ENCODE peak calls at places on chromosomes 7 and 10, in six cellular contexts. M is HCT116, L is K562, T is NT2/D1, O is H1, E is HepG2. D is an unnamed sample.

GRCh38 chr10:101965075-101965765 is 90.8 kb downstream of the ARMH3 start:
- DNase-seq in M (no peak), L (no peak), T (no peak), O (no peak), E (peak; percentile 10), D (no peak)

GRCh38 chr10:77383861-77384553 is 253.6 kb downstream of the KCNMA1 start:
- DNase-seq in M (no peak), L (no peak), T (no peak), O (no peak), E (no peak), D (no peak)

GRCh38 chr10:89837173-89838001 is 136.0 kb downstream of the KIF20B start:
- DNase-seq in M (no peak), L (peak; percentile 13), T (no peak), O (no peak), E (no peak), D (no peak)

GRCh38 chr10:18400911-18401260 is 250.5 kb downstream of the NSUN6 start:
- DNase-seq in M (no peak), L (no peak), T (no peak), O (no peak), E (no peak), D (no peak)

GRCh38 chr10:16352146-16352545 is 84.7 kb upstream of the PTER start:
- DNase-seq in M (no peak), L (no peak), T (no peak), O (no peak), E (no peak), D (no peak)

GRCh38 chr7:124275411-124275810 is 242.5 kb upstream of the TMEM229A start:
- DNase-seq in M (no peak), L (no peak), T (peak; percentile 13), O (no peak), E (no peak), D (no peak)

GRCh38 chr10:34941471-34942357 is 126.6 kb upstream of the PARD3 start:
- DNase-seq in M (no peak), L (no peak), T (no peak), O (no peak), E (no peak), D (no peak)

GRCh38 chr10:61136151-61136550 is 192.2 kb upstream of the RHOBTB1 start:
- DNase-seq in M (no peak), L (no peak), T (no peak), O (no peak), E (peak; percentile 73), D (no peak)

GRCh38 chr7:66257481-66257880 is 52.3 kb downstream of the TPST1 start:
- DNase-seq in M (peak; percentile 28), L (no peak), T (no peak), O (no peak), E (no peak), D (no peak)

GRCh38 chr10:484441-484924 is 205.0 kb downstream of the DIP2C start:
- DNase-seq in M (no peak), L (no peak), T (no peak), O (no peak), E (no peak), D (no peak)

GRCh38 chr10:32125023-32125422 is 68.8 kb upstream of the KIF5B start:
- DNase-seq in M (no peak), L (no peak), T (no peak), O (no peak), E (peak; percentile 95), D (no peak)

GRCh38 chr10:80530251-80530650 is 7.5 kb upstream of the SH2D4B start:
- DNase-seq in M (peak; percentile 27), L (no peak), T (no peak), O (no peak), E (peak; percentile 40), D (no peak)

GRCh38 chr10:67602268-67602950 is 93.6 kb downstream of the CTNNA3 start:
- DNase-seq in M (peak; percentile 32), L (no peak), T (no peak), O (no peak), E (no peak), D (no peak)

GRCh38 chr7:12809476-12809875 is 122.0 kb downstream of the ARL4A start:
- DNase-seq in M (no peak), L (no peak), T (no peak), O (no peak), E (no peak), D (no peak)

GRCh38 chr10:101972761-101973160 is 83.2 kb downstream of the ARMH3 start:
- DNase-seq in M (no peak), L (no peak), T (no peak), O (no peak), E (no peak), D (no peak)

GRCh38 chr10:114426476-114426875 is 22.2 kb upstream of the AFAP1L2 start:
- DNase-seq in M (no peak), L (no peak), T (no peak), O (no peak), E (no peak), D (no peak)

GRCh38 chr10:43199684-43200537 is 61.7 kb downstream of the CSGALNACT2 start:
- DNase-seq in M (no peak), L (no peak), T (no peak), O (no peak), E (no peak), D (no peak)

GRCh38 chr10:88542522-88542921 is 40.6 kb downstream of the RNLS start:
- DNase-seq in M (no peak), L (no peak), T (no peak), O (no peak), E (no peak), D (no peak)

GRCh38 chr7:111164442-111164841 is 73.5 kb downstream of the LRRN3 start:
- DNase-seq in M (no peak), L (no peak), T (no peak), O (no peak), E (no peak), D (no peak)
- TF ChIP-seq ZNF274 in M (no peak), L (no peak), T (no peak), O (no peak), E (no peak), D (no peak)

DNA sequence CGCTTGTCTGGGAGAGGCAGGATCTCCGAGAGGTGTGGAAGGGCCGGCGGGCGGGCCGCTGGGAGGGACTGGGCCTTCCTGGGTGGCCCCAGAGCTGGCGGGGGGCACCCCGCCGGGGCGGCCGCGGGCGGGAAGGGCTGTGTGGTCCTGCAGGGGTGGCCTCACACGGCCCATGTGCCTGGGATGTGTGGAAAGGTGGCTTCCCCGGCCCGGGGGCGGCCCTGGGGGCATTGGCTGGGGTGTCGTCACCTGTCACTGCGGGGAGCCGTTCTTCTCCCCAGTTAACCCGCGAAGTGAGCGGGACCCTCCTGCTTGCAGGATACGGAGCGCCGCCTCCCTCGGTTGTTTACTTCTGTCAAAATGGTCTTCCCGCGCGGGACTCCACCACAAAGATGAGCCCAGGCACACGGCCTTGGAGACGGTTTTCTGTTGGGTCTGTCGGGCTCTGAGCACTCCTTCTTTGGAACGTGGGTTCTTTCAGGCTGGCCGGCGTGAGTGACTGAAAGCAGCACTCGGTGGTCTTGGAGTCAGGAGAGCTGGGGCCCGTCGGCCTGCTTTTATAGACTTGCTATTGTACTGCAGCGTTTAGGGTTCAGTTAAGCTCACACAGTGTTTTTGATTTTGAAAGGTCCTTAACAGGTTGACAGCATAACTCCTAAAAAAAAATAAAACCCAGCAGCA is 700 bp downstream of the SMC3 start:
- DNase-seq in M (no peak), L (peak; percentile 58), T (no peak), O (no peak), E (peak; percentile 21), D (no peak)
- TF ChIP-seq ZNF274 in M (no peak), L (no peak), T (no peak), O (no peak), E (no peak), D (no peak)

GRCh38 chr7:148182264-148182663 is 408.3 kb upstream of the C7orf33 start:
- DNase-seq in M (no peak), L (peak; percentile 8), T (no peak), O (no peak), E (no peak), D (no peak)

DNA sequence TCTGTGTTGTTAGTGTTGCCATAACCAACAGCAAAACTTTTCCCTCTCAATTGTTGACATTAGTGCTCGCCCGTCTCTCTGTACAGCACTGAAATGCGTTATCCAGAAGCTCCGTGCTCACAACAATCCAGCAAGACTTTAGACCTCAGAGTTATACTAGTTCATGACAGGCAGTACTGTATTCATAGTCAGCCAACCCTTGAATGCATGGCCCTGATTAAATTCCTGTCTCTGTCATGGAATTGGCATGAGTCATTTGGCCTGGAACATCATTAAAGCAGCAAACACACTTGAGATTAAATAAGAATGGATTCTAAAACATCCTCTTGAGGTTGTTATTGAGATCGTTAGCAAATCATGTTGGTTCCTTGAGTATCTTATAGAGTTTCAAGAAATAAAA is 405.5 kb upstream of the C7orf33 start:
- DNase-seq in M (no peak), L (no peak), T (peak; percentile 15), O (no peak), E (no peak), D (no peak)
- TF ChIP-seq ZNF274 in M (no peak), L (no peak), T (no peak), O (no peak), E (no peak), D (no peak)

GRCh38 chr10:120422459-120422858 is 34.6 kb upstream of the PLPP4 start:
- DNase-seq in M (no peak), L (no peak), T (no peak), O (peak; percentile 13), E (no peak), D (no peak)

GRCh38 chr10:120424198-120424464 is 32.9 kb upstream of the PLPP4 start:
- DNase-seq in M (no peak), L (no peak), T (no peak), O (no peak), E (no peak), D (no peak)

GRCh38 chr10:120426306-120426705 is 30.7 kb upstream of the PLPP4 start:
- DNase-seq in M (no peak), L (no peak), T (no peak), O (no peak), E (no peak), D (no peak)

GRCh38 chr10:120421250-120421649 is 35.8 kb upstream of the PLPP4 start:
- DNase-seq in M (no peak), L (no peak), T (no peak), O (no peak), E (no peak), D (no peak)

GRCh38 chr10:120423350-120424197 is 33.5 kb upstream of the PLPP4 start:
- DNase-seq in M (peak; percentile 42), L (peak; percentile 45), T (peak; percentile 38), O (peak; percentile 2), E (peak; percentile 29), D (no peak)
- TF ChIP-seq ZNF274 in M (no peak), L (no peak), T (no peak), O (no peak), E (no peak), D (no peak)

DNA sequence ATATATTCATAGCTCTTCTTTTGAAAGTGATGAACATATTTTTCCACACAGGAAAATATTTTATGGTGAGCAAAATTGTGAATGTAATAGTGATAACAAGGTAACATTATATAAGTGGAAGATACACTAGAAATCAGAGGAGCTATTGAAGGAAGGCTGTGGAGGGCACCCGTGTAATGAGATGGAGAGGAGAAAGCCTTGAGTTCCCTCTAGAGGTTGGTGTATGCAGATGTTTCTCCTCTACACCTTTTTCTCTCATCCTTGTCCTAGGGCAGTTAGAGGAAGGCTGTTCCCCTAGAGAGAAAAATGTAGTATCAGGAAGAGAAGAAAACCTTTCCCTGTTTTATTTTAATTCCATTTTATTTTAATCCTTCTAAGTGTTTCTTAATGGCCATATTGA is 54.6 kb upstream of the NRG3 start:
- DNase-seq in M (no peak), L (no peak), T (no peak), O (no peak), E (no peak), D (no peak)
- TF ChIP-seq ZNF274 in M (no peak), L (no peak), T (no peak), O (no peak), E (no peak), D (no peak)